ENCODE peak calls at places on chromosomes 2 and 18, in seven cellular contexts. P is AG10803; E is activated CD8-positive, alpha-beta T cell treated with anti-CD3 and anti-CD28 coated beads for 36 hours; F is spleen; Y is A549; X is left ventricle myocardium inferior; S is cardiac muscle cell. G is an unnamed sample.

GRCh38 chr2:84234103-84234502 is 225.0 kb downstream of the SUCLG1 start:
- DNase-seq in P (no peak), E (no peak), F (no peak), Y (no peak), X (no peak), S (no peak), G (no peak)

GRCh38 chr2:235144291-235144690 is 192.5 kb downstream of the SH3BP4 start:
- DNase-seq in P (no peak), E (no peak), F (no peak), Y (no peak), X (no peak), S (no peak), G (no peak)

GRCh38 chr2:65379721-65380171 is 52.7 kb downstream of the SPRED2 start:
- DNase-seq in P (no peak), E (no peak), F (no peak), Y (no peak), X (no peak), S (no peak), G (no peak)

GRCh38 chr2:241854342-241855244 is 4.1 kb downstream of the PDCD1 start:
- DNase-seq in P (no peak), E (no peak), F (peak), Y (no peak), X (peak), S (peak), G (peak)

GRCh38 chr2:233928594-233929351 is 11.6 kb downstream of the TRPM8 start:
- DNase-seq in P (peak), E (peak), F (no peak), Y (peak), X (no peak), S (peak), G (peak)

GRCh38 chr2:119678021-119678656 is 862 bp upstream of the TMEM177 start:
- DNase-seq in P (no peak), E (no peak), F (peak), Y (no peak), X (no peak), S (no peak), G (no peak)

GRCh38 chr18:46481847-46482245 is 175.2 kb downstream of the LOXHD1 start:
- DNase-seq in P (no peak), E (no peak), F (no peak), Y (no peak), X (no peak), S (peak), G (no peak)

GRCh38 chr2:17353268-17353667 is 165.0 kb downstream of the RAD51AP2 start:
- DNase-seq in P (no peak), E (no peak), F (no peak), Y (no peak), X (no peak), S (no peak), G (no peak)

GRCh38 chr2:185628985-185629384 is 109.6 kb upstream of the FSIP2 start:
- DNase-seq in P (no peak), E (peak), F (no peak), Y (no peak), X (no peak), S (no peak), G (peak)

GRCh38 chr18:62999392-62999791 is 284.1 kb downstream of the PHLPP1 start:
- DNase-seq in P (peak), E (no peak), F (peak), Y (no peak), X (peak), S (peak), G (peak)

GRCh38 chr2:159545080-159545479 is 71.3 kb downstream of the BAZ2B start:
- DNase-seq in P (no peak), E (no peak), F (no peak), Y (no peak), X (no peak), S (peak), G (peak)

GRCh38 chr2:18084376-18084775 is 205.9 kb downstream of the KCNS3 start:
- DNase-seq in P (no peak), E (no peak), F (no peak), Y (no peak), X (no peak), S (no peak), G (no peak)

GRCh38 chr2:127179756-127180155 is 40.3 kb downstream of the CYP27C1 start:
- DNase-seq in P (peak), E (no peak), F (peak), Y (no peak), X (no peak), S (peak), G (peak)

GRCh38 chr2:149715005-149715592 is 127.5 kb upstream of the MMADHC start:
- DNase-seq in P (peak), E (no peak), F (no peak), Y (peak), X (no peak), S (peak), G (peak)

GRCh38 chr2:32910883-32911598 is 35.7 kb upstream of the LTBP1 start:
- DNase-seq in P (no peak), E (no peak), F (no peak), Y (no peak), X (no peak), S (no peak), G (no peak)

GRCh38 chr2:240629419-240629967 is 4.2 kb downstream of the GPR35 start:
- DNase-seq in P (no peak), E (no peak), F (peak), Y (no peak), X (no peak), S (no peak), G (no peak)

GRCh38 chr2:217653240-217653639 is 349.6 kb downstream of the TNS1 start:
- DNase-seq in P (peak), E (no peak), F (no peak), Y (peak), X (peak), S (peak), G (peak)

GRCh38 chr2:238584617-238585016 is 157.9 kb downstream of the ASB1 start:
- DNase-seq in P (no peak), E (no peak), F (no peak), Y (no peak), X (no peak), S (no peak), G (no peak)

GRCh38 chr18:10519999-10520935 is 5.6 kb upstream of the NAPG start:
- DNase-seq in P (peak), E (peak), F (peak), Y (peak), X (peak), S (peak), G (peak)
- TF ChIP-seq CTCF in P (peak), E (peak), F (peak), Y (peak), X (peak), S (peak), G (peak)

GRCh38 chr2:146412625-146413024 is 1432.2 kb upstream of the ACVR2A start:
- DNase-seq in P (no peak), E (no peak), F (peak), Y (no peak), X (no peak), S (no peak), G (no peak)
- TF ChIP-seq CTCF in P (no peak), E (no peak), F (no peak), Y (no peak), X (no peak), S (no peak), G (no peak)

GRCh38 chr2:151808258-151809072 is 19.8 kb downstream of the ARL5A start:
- DNase-seq in P (peak), E (no peak), F (no peak), Y (peak), X (no peak), S (peak), G (peak)
- TF ChIP-seq CTCF in P (peak), E (peak), F (peak), Y (peak), X (peak), S (peak), G (peak)

GRCh38 chr2:20157606-20157970 is 67.3 kb downstream of the SDC1 start:
- DNase-seq in P (peak), E (no peak), F (no peak), Y (no peak), X (no peak), S (no peak), G (peak)
- TF ChIP-seq CTCF in P (no peak), E (no peak), F (no peak), Y (no peak), X (no peak), S (no peak), G (no peak)

GRCh38 chr2:100425107-100425506 is 7.6 kb upstream of the CHST10 start:
- DNase-seq in P (no peak), E (no peak), F (no peak), Y (no peak), X (no peak), S (no peak), G (no peak)

GRCh38 chr2:100425573-100426383 is 8.3 kb upstream of the CHST10 start:
- DNase-seq in P (no peak), E (no peak), F (no peak), Y (no peak), X (no peak), S (no peak), G (no peak)

GRCh38 chr2:100427111-100427510 is 9.6 kb upstream of the CHST10 start:
- DNase-seq in P (no peak), E (no peak), F (no peak), Y (no peak), X (no peak), S (no peak), G (no peak)

GRCh38 chr2:100426384-100426720 is 8.9 kb upstream of the CHST10 start:
- DNase-seq in P (no peak), E (no peak), F (no peak), Y (no peak), X (no peak), S (no peak), G (no peak)

DNA sequence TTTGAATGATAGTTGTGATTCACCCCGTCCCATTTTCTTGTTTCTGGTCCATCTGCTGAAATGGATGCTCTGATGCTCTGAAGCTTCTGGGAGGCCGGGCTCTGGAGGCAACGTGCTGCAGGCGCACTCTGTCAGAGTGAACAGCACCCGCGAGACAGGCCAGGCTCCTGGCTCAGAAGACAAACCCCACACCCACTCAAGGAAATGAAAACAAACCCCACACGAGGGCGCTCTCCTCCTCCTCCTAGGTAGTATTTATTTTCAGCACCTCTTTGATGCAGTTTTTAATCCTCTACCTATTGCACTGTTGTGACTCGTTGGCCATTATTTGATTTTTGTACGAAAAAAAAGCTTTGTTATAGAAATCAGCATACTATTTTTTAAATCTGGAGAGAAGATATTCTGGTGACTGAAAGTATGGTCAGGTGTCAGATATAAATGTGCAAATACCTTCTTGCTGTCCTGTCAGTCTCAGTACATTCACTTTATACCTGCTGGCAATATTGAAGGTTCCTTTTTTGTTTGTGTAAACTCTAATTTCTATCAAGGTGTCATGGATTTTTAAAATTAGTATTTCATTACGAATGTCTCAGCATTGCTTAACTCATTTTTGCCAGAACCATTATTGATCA is 10.3 kb upstream of the CHST10 start:
- DNase-seq in P (peak), E (peak), F (no peak), Y (no peak), X (peak), S (peak), G (peak)
- TF ChIP-seq CTCF in P (peak), E (peak), F (peak), Y (peak), X (peak), S (peak), G (peak)

DNA sequence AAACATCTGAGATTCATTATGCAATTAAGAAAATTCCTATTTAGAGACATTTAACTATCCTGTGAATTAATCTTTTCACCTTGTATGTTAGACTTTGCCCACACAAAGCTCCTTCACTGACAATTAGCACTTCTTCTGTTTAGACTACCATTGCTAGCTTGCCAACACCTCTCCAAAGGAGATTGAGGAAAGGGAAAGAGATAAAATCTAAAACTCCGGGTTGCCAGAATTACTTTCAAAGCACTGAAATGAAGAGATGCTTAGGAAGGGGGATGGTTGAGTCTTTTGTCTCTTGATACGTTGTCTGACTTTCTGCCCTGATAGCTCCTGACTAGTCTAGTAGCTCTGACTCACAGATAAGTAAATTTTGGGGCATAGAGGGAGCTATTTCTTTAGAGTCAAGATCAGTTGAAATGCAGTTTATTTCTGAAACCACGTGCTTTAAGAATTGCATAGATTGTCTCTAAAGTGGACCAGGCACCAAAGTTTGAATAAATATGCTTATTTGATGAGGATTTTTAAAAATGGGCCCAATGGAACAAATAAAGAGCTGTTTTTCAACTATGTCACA is 74.1 kb upstream of the DSEL start:
- DNase-seq in P (peak), E (no peak), F (no peak), Y (no peak), X (no peak), S (peak), G (peak)
- TF ChIP-seq CTCF in P (no peak), E (no peak), F (no peak), Y (no peak), X (no peak), S (peak), G (peak)

DNA sequence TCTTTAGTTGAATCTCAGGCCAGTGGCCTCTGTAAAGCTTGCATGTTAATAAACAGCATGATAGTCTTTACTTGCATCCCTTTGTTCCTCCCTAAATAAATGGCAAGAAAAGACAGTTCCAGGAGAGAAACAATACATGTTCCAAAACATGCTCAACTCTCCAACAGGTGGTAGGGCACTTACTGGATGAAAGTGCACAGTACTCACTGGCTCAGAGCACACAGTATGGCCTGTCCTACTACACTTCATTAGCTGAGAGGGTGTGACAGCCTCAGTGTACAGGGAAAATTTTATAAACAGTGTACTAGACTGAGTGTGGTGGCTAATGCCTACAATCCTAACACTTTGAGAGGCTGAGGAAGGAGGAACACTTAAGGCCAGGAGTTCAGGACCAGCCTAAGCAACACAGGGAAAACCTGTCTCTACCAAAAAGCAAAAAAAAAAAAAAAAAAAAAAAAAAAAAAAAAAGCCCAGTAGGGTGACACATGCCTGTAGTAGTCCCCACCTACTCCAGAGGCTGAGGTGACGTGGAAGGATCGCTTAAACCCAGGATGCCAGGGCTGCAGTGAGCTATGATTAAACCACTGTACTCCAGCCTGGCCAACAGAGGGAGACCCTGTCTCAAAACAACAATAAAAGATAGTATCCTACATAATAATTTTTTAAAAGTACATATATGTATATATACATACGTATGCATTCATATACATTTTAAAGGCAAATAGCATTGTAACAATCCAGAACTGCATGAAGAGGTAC is 51.9 kb downstream of the SOS1 start:
- DNase-seq in P (peak), E (peak), F (no peak), Y (no peak), X (no peak), S (peak), G (peak)
- TF ChIP-seq CTCF in P (no peak), E (no peak), F (no peak), Y (no peak), X (no peak), S (peak), G (peak)

G was measured in choroid plexus epithelial cell.